ENCODE peak calls at places on chromosomes 1 and 21, in four cellular contexts. E, T, N and Y are unnamed samples.

GRCh38 chr1:168892945-168893344 is 163.9 kb upstream of the DPT start:
- DNase-seq in E (no peak), N (no peak), T (no peak), Y (no peak)

GRCh38 chr1:3390291-3390690 is 64.2 kb upstream of the ARHGEF16 start:
- DNase-seq in N (no peak), T (no peak), E (no peak), Y (no peak)

GRCh38 chr1:94731891-94732290 is 88.3 kb upstream of the SLC44A3 start:
- DNase-seq in N (no peak), E (no peak), T (no peak), Y (no peak)

GRCh38 chr21:38448619-38449186 is 49.6 kb downstream of the ERG start:
- DNase-seq in E (no peak), N (peak), T (no peak), Y (no peak)

GRCh38 chr21:45351526-45352275 is 53.3 kb upstream of the COL18A1 start:
- DNase-seq in N (no peak), E (no peak), T (no peak), Y (no peak)

GRCh38 chr1:93908394-93909145 is 660 bp downstream of the GCLM start:
- DNase-seq in T (no peak), E (peak), N (peak), Y (no peak)

GRCh38 chr1:30411206-30411605 is 312.2 kb downstream of the MATN1 start:
- DNase-seq in T (no peak), E (no peak), N (no peak), Y (no peak)

GRCh38 chr1:30757196-30757949 is at the start of gene LAPTM5:
- DNase-seq in E (peak), T (no peak), N (no peak), Y (no peak)

GRCh38 chr21:43687566-43688395 is 28.4 kb downstream of the RRP1B start:
- DNase-seq in T (no peak), E (no peak), N (no peak), Y (no peak)

GRCh38 chr1:172670791-172671190 is 11.9 kb downstream of the FASLG start:
- DNase-seq in N (no peak), E (no peak), T (no peak), Y (no peak)

GRCh38 chr1:91397605-91398004 is 7.0 kb downstream of the HFM1 start:
- DNase-seq in E (no peak), T (no peak), N (no peak), Y (peak)

GRCh38 chr1:179599623-179600249 is 8.1 kb downstream of the TDRD5 start:
- DNase-seq in N (peak), E (no peak), T (no peak), Y (no peak)

GRCh38 chr1:34115233-34115632 is 49.8 kb downstream of the CSMD2 start:
- DNase-seq in T (no peak), E (no peak), N (peak), Y (no peak)

GRCh38 chr1:10674700-10675598 is 121.5 kb downstream of the CASZ1 start:
- DNase-seq in T (no peak), N (no peak), E (no peak), Y (no peak)

GRCh38 chr1:42142894-42143675 is 10.1 kb upstream of the GUCA2B start:
- DNase-seq in T (no peak), E (no peak), N (no peak), Y (no peak)

GRCh38 chr21:35212393-35213127 is 163.5 kb upstream of the RUNX1 start:
- DNase-seq in T (no peak), N (no peak), E (no peak), Y (no peak)

GRCh38 chr1:25182629-25183028 is 49.7 kb downstream of the SYF2 start:
- DNase-seq in E (no peak), T (peak), N (no peak), Y (peak)

GRCh38 chr1:161044908-161045748 is 649 bp downstream of the USF1 start:
- DNase-seq in T (no peak), E (peak), N (peak), Y (peak)

GRCh38 chr1:229024528-229025119 is 246.3 kb upstream of the RAB4A start:
- DNase-seq in E (peak), N (no peak), T (peak), Y (peak)

GRCh38 chr21:36487641-36488307 is 7.9 kb upstream of the CLDN14 start:
- DNase-seq in T (no peak), N (no peak), E (no peak), Y (peak)

GRCh38 chr1:26336477-26337205 is 17.3 kb downstream of the CRYBG2 start:
- DNase-seq in N (peak), T (no peak), E (peak), Y (no peak)

GRCh38 chr1:156434976-156435550 is 65.5 kb downstream of the MEF2D start:
- DNase-seq in E (no peak), N (peak), T (no peak), Y (no peak)
- H3K4me3 ChIP-seq in E (no peak), N (peak), T (no peak), Y (peak)

GRCh38 chr1:18948913-18949688 is 7.4 kb downstream of the IFFO2 start:
- DNase-seq in E (no peak), T (no peak), N (peak), Y (no peak)

GRCh38 chr1:18948048-18948912 is 8.2 kb downstream of the IFFO2 start:
- DNase-seq in E (no peak), T (peak), N (no peak), Y (no peak)

GRCh38 chr1:18950415-18951026 is 6.0 kb downstream of the IFFO2 start:
- DNase-seq in T (no peak), N (no peak), E (no peak), Y (no peak)

GRCh38 chr1:18951416-18951815 is 5.1 kb downstream of the IFFO2 start:
- DNase-seq in E (no peak), T (no peak), N (no peak), Y (no peak)

GRCh38 chr1:18949689-18950414 is 6.6 kb downstream of the IFFO2 start:
- DNase-seq in E (no peak), N (peak), T (no peak), Y (no peak)
- TF ChIP-seq CTCF in E (no peak), N (peak), T (peak), Y (peak)

DNA sequence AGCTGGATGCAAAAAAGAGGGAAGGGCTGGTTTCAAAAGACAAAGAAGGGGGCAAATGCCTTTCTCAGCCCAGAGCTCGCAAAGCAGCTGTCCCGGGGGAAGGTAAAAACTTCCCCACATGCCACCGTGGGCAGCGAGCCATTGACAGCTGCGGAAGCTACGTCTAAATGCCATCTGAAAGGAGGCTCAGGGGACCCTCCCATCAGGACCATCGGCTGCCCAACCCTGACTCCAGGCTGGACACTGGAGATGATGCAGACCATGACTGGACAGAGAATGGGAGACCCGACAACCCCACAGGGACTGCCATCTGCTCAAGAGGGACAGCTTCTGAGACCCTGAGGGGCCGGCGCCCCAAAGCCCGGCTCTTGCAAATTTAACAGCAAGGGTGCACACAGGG is 92.2 kb downstream of the STUM start:
- DNase-seq in E (no peak), T (no peak), N (no peak), Y (no peak)
- H3K4me3 ChIP-seq in E (no peak), T (no peak), N (no peak), Y (no peak)

GRCh38 chr1:166870584-166870983 is 5.5 kb downstream of the TADA1 start:
- DNase-seq in T (no peak), E (no peak), N (no peak), Y (no peak)

GRCh38 chr1:166874464-166874863 is 1.6 kb downstream of the TADA1 start:
- DNase-seq in E (no peak), N (no peak), T (no peak), Y (no peak)

GRCh38 chr1:166875302-166875733 is 746 bp downstream of the TADA1 start:
- DNase-seq in E (no peak), T (no peak), N (no peak), Y (no peak)

GRCh38 chr1:166876540-166876838 is 425 bp upstream of the TADA1 start:
- DNase-seq in T (no peak), N (no peak), E (no peak), Y (no peak)

GRCh38 chr1:166875734-166876539 is at the start of gene TADA1:
- DNase-seq in E (peak), N (peak), T (peak), Y (peak)
- TF ChIP-seq CTCF in E (peak), N (no peak), T (no peak), Y (no peak)